ENCODE peak calls at places on chromosomes 6 and 20, in eight cellular contexts. B is stimulated activated CD8-positive, alpha-beta memory T cell treated with anti-CD3 and anti-CD28 coated beads, Interleukin-2, amount 100 ng/mL, for 48 hours; G is CD8-positive, alpha-beta T cell; A is activated CD4-positive, alpha-beta T cell treated with anti-CD3 and anti-CD28 coated beads for 48 hours; P is hypothalamus; D is foreskin fibroblast; Q is activated T-cell treated with anti-CD3 and anti-CD28 coated beads for 1 hour; M is non-pigmented ciliary epithelial cell. Z is an unnamed sample.

GRCh38 chr6:16737389-16737788 is 23.9 kb downstream of the ATXN1 start:
- DNase-seq in B (no peak), G (no peak), A (no peak), P (no peak), D (peak; percentile 63), Q (no peak), M (no peak), Z (no peak)

GRCh38 chr20:29497261-29497671 is 1760.2 kb upstream of the DEFB115 start:
- DNase-seq in B (no peak), G (peak; percentile 50), A (peak; percentile 52), P (no peak), D (peak; percentile 1), Q (no peak), M (peak; percentile 0), Z (no peak)

GRCh38 chr6:161035981-161036263 is 44.4 kb downstream of the MAP3K4 start:
- DNase-seq in B (no peak), G (no peak), A (no peak), P (no peak), D (no peak), Q (no peak), M (no peak), Z (no peak)

GRCh38 chr20:41141153-41141815 is 3.9 kb downstream of the PLCG1 start:
- DNase-seq in B (no peak), G (peak; percentile 55), A (no peak), P (no peak), D (peak; percentile 67), Q (no peak), M (no peak), Z (no peak)

GRCh38 chr6:9482030-9482731 is 932.7 kb downstream of the TFAP2A start:
- DNase-seq in B (no peak), G (no peak), A (no peak), P (no peak), D (peak; percentile 94), Q (no peak), M (peak; percentile 85), Z (no peak)

GRCh38 chr6:166206066-166206465 is 38.4 kb upstream of the TBXT start:
- DNase-seq in B (no peak), G (no peak), A (no peak), P (no peak), D (no peak), Q (no peak), M (no peak), Z (no peak)

GRCh38 chr6:144675231-144675861 is 390.2 kb downstream of the UTRN start:
- DNase-seq in B (peak; percentile 2), G (no peak), A (peak; percentile 55), P (no peak), D (peak; percentile 36), Q (no peak), M (peak; percentile 63), Z (no peak)

GRCh38 chr20:40953856-40954255 is 74.8 kb upstream of the TOP1 start:
- DNase-seq in B (no peak), G (no peak), A (no peak), P (no peak), D (peak; percentile 94), Q (no peak), M (no peak), Z (no peak)

GRCh38 chr20:47360207-47360488 is 3.6 kb upstream of the ZMYND8 start:
- DNase-seq in B (no peak), G (no peak), A (no peak), P (no peak), D (peak; percentile 79), Q (no peak), M (no peak), Z (peak; percentile 86)

GRCh38 chr6:109743739-109744138 is 52.6 kb downstream of the FIG4 start:
- DNase-seq in B (no peak), G (no peak), A (no peak), P (no peak), D (peak; percentile 91), Q (no peak), M (peak; percentile 47), Z (no peak)

GRCh38 chr6:112931835-112932234 is 584.7 kb downstream of the RFPL4B start:
- DNase-seq in B (no peak), G (no peak), A (no peak), P (no peak), D (peak; percentile 36), Q (no peak), M (no peak), Z (no peak)

GRCh38 chr6:125748534-125749111 is 809 bp upstream of the HEY2 start:
- DNase-seq in B (no peak), G (no peak), A (peak; percentile 7), P (no peak), D (peak; percentile 53), Q (no peak), M (no peak), Z (peak; percentile 81)

GRCh38 chr20:17533396-17533795 is 2.2 kb upstream of the BFSP1 start:
- DNase-seq in B (no peak), G (no peak), A (peak; percentile 9), P (no peak), D (peak; percentile 69), Q (no peak), M (peak; percentile 43), Z (peak; percentile 84)

GRCh38 chr6:83226517-83226916 is 33.4 kb downstream of the RWDD2A start:
- DNase-seq in B (no peak), G (no peak), A (no peak), P (no peak), D (peak; percentile 24), Q (no peak), M (no peak), Z (no peak)

GRCh38 chr6:11021003-11021402 is 23.1 kb downstream of the ELOVL2 start:
- DNase-seq in B (no peak), G (no peak), A (no peak), P (no peak), D (no peak), Q (no peak), M (no peak), Z (no peak)

GRCh38 chr6:109291893-109292292 is 90.4 kb downstream of the CD164 start:
- DNase-seq in B (no peak), G (no peak), A (no peak), P (no peak), D (no peak), Q (no peak), M (no peak), Z (no peak)

GRCh38 chr6:150599199-150600002 is at the start of gene PLEKHG1:
- DNase-seq in B (peak; percentile 40), G (peak; percentile 73), A (peak; percentile 71), P (no peak), D (peak; percentile 82), Q (peak; percentile 17), M (no peak), Z (peak; percentile 74)

GRCh38 chr20:54257090-54257816 is 49.4 kb downstream of the PFDN4 start:
- DNase-seq in B (no peak), G (no peak), A (no peak), P (no peak), D (peak; percentile 92), Q (no peak), M (peak; percentile 87), Z (no peak)

GRCh38 chr20:63309261-63310071 is 16.5 kb downstream of the COL20A1 start:
- DNase-seq in B (no peak), G (no peak), A (peak; percentile 40), P (no peak), D (peak; percentile 63), Q (peak; percentile 18), M (no peak), Z (peak; percentile 34)

GRCh38 chr20:2693286-2693995 is 861 bp downstream of the EBF4 start:
- DNase-seq in B (no peak), G (peak; percentile 59), A (peak; percentile 56), P (peak; percentile 17), D (peak; percentile 30), Q (peak; percentile 29), M (no peak), Z (no peak)